ENCODE peak calls at places on chromosomes 2 and 18, in four cellular contexts. E is tibial artery, N is HCT116, O is astrocyte. D is an unnamed sample.

GRCh38 chr2:226902041-226902972 is 66.5 kb downstream of the RHBDD1 start:
- DNase-seq in E (no peak), O (no peak), N (no peak), D (no peak)

GRCh38 chr2:18825856-18826255 is 236.5 kb upstream of the NT5C1B start:
- DNase-seq in E (no peak), O (no peak), N (no peak), D (no peak)

GRCh38 chr18:58213445-58213844 is 169.4 kb downstream of the NEDD4L start:
- DNase-seq in E (no peak), O (peak; percentile 96), N (no peak), D (no peak)

GRCh38 chr2:31386648-31387047 is 27.9 kb downstream of the XDH start:
- DNase-seq in O (no peak), E (no peak), N (no peak), D (no peak)

GRCh38 chr2:150410809-150411208 is 76.7 kb downstream of the RND3 start:
- DNase-seq in N (no peak), O (peak; percentile 87), E (no peak), D (no peak)

GRCh38 chr2:97906309-97906708 is 89.4 kb downstream of the TMEM131 start:
- DNase-seq in E (no peak), O (no peak), N (no peak), D (no peak)

GRCh38 chr2:178241852-178242551 is 47.7 kb downstream of the OSBPL6 start:
- DNase-seq in E (peak; percentile 78), N (peak; percentile 35), O (peak; percentile 96), D (no peak)

GRCh38 chr2:234444888-234445287 is 52.0 kb downstream of the ARL4C start:
- DNase-seq in O (peak; percentile 98), N (no peak), E (no peak), D (no peak)

GRCh38 chr2:20514596-20515269 is 67.9 kb downstream of the RHOB start:
- DNase-seq in E (peak; percentile 85), N (peak; percentile 64), O (peak; percentile 98), D (peak; percentile 81)

GRCh38 chr2:9071584-9072124 is 68.2 kb upstream of the MBOAT2 start:
- DNase-seq in O (no peak), E (no peak), N (no peak), D (no peak)
- H3K27ac ChIP-seq in O (no peak overlapping the region), E (no peak overlapping the region), N (peak overlapping the region; percentile 20), D (no peak overlapping the region)

DNA sequence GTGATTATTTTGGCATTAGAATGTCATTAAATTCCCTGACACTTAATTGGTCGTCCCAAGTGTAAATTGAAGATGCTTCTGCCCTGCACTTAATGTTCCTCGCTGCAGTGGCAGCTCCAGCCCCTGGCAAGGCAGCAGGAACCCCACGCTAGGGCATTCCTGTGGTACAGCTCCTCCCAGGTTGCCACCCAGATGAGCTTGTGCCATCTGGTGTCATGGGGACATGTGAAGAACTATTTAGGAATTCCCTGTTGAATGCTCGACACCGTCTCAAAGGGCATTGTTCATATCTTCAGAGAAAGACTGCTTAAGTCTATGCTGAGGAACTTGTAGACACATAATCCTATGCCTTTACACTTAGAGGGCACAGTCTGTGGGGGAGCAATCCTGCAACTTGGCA is 38.9 kb downstream of the BCL2L11 start:
- DNase-seq in O (no peak), N (no peak), E (no peak), D (no peak)
- H3K36me3 ChIP-seq in O (no peaks in the 10 kb centered on the region), N (peaks cover under 1% of the 10 kb centered on the region), E (peaks cover 27% of the 10 kb centered on the region), D (no peaks in the 10 kb centered on the region)

DNA sequence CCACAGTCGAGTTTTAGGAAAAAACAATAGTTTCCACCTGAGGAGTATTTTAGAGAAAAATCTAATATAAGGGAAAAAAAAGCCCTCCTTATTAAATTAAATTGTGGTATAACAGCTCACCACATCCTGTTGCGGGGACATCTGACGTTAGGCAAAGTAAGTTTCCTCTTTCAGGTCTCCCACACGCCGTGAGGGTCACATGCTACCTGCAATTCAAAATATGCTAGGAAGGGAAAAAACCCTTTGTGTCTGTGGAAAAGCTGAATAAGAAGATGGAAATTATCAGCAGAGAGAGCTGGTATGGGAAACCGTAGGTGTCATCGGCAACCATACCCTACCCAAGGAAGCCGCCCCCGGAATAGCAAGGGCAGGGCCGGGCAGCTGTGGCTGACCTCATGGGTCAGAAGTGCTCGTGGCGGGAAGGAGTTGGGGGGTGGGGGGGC is 128.0 kb downstream of the NFATC1 start:
- DNase-seq in E (no peak), N (no peak), O (peak; percentile 16), D (no peak)
- H3K4me1 ChIP-seq in E (peaks cover 16% of the 10 kb centered on the region), N (no peaks in the 10 kb centered on the region), O (peaks cover 3% of the 10 kb centered on the region), D (no peaks in the 10 kb centered on the region)

GRCh38 chr2:15765211-15765610 is 173.5 kb downstream of the DDX1 start:
- DNase-seq in O (no peak), E (no peak), N (no peak), D (no peak)
- H3K27ac ChIP-seq in O (no peak overlapping the region), E (no peak overlapping the region), N (no peak overlapping the region), D (no peak overlapping the region)